ENCODE peak calls at places on chromosomes 6 and 20, in four cellular contexts. P is mesothelial cell of epicardium, G is esophagus squamous epithelium, N is HCT116. T is an unnamed sample.
A peak's percentile ranks its signal among the peaks of the same experiment; 100 is the strongest.

GRCh38 chr20:18057106-18057993 is at the start of gene OVOL2:
- DNase-seq in P (peak; percentile 85), G (no peak), N (peak; percentile 60), T (no peak)

GRCh38 chr6:139242457-139243240 is 49.1 kb downstream of the TXLNB start:
- DNase-seq in P (no peak), G (no peak), N (no peak), T (no peak)

GRCh38 chr20:36155991-36156390 is 1.5 kb downstream of the EPB41L1 start:
- DNase-seq in P (no peak), G (no peak), N (no peak), T (no peak)

GRCh38 chr6:14641401-14641800 is 523.8 kb downstream of the CD83 start:
- DNase-seq in P (no peak), G (no peak), N (no peak), T (no peak)

GRCh38 chr20:64142546-64142945 is 21.7 kb upstream of the MYT1 start:
- DNase-seq in P (no peak), G (no peak), N (no peak), T (no peak)

GRCh38 chr20:5077761-5078387 is 41.9 kb downstream of the PCNA start:
- DNase-seq in P (no peak), G (no peak), N (no peak), T (no peak)

GRCh38 chr20:17936791-17937687 is 31.6 kb downstream of the SNX5 start:
- DNase-seq in P (no peak), G (no peak), N (no peak), T (no peak)

GRCh38 chr20:48069626-48070025 is 284.3 kb upstream of the SULF2 start:
- DNase-seq in P (no peak), G (no peak), N (no peak), T (no peak)

GRCh38 chr20:36439040-36439730 is 102.1 kb upstream of the MYL9 start:
- DNase-seq in P (peak; percentile 47), G (no peak), N (peak; percentile 32), T (peak; percentile 58)

GRCh38 chr6:45432944-45433343 is 55.2 kb upstream of the SUPT3H start:
- DNase-seq in P (no peak), G (no peak), N (no peak), T (no peak)

GRCh38 chr6:25898289-25898977 is 24.4 kb upstream of the SLC17A3 start:
- DNase-seq in P (no peak), G (no peak), N (no peak), T (no peak)

GRCh38 chr6:15911753-15912504 is 217.0 kb upstream of the MYLIP start:
- DNase-seq in P (no peak), G (no peak), N (no peak), T (no peak)

GRCh38 chr20:23061713-23062561 is 12.5 kb upstream of the THBD start:
- DNase-seq in P (no peak), G (no peak), N (no peak), T (no peak)

GRCh38 chr6:155341130-155341828 is 27.0 kb upstream of the TFB1M start:
- DNase-seq in P (no peak), G (no peak), N (no peak), T (no peak)

GRCh38 chr6:159039885-159040258 is 4.9 kb downstream of the TAGAP start:
- DNase-seq in P (no peak), G (no peak), N (no peak), T (no peak)

GRCh38 chr6:16296061-16296670 is 57.8 kb downstream of the GMPR start:
- DNase-seq in P (no peak), G (no peak), N (no peak), T (no peak)

GRCh38 chr20:63475209-63475608 is 2.8 kb upstream of the KCNQ2 start:
- DNase-seq in P (no peak), G (no peak), N (no peak), T (no peak)

GRCh38 chr20:45341939-45342862 is 6.0 kb downstream of the SDC4 start:
- DNase-seq in P (no peak), G (no peak), N (no peak), T (no peak)

GRCh38 chr6:14379568-14379967 is 262.0 kb downstream of the CD83 start:
- DNase-seq in P (no peak), G (no peak), N (no peak), T (no peak)

GRCh38 chr20:46139243-46139889 is 21.3 kb downstream of the CD40 start:
- DNase-seq in P (no peak), G (no peak), N (no peak), T (no peak)

DNA sequence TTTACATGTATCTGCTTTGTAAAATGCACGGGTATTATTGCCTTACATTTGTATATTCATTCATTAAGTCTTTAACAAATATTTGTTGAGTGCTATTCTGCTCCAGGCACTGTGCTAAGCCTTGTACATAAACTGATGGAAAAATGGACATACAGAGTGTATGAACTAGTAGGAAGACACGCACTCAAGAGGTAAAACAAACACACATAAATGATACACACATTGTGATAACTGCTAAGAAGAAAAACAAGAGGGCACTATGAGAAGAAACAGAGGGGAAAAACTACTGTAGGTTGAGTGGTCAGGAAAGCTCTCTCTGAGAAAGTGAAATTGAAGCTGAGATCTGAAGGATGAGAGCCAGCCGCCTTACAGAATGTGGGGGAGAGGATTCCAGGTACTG is 117.4 kb downstream of the EYA4 start:
- DNase-seq in P (no peak), G (no peak), N (no peak), T (no peak)
- TF ChIP-seq CTCF in P (no peak), G (no peak), N (no peak), T (no peak)

DNA sequence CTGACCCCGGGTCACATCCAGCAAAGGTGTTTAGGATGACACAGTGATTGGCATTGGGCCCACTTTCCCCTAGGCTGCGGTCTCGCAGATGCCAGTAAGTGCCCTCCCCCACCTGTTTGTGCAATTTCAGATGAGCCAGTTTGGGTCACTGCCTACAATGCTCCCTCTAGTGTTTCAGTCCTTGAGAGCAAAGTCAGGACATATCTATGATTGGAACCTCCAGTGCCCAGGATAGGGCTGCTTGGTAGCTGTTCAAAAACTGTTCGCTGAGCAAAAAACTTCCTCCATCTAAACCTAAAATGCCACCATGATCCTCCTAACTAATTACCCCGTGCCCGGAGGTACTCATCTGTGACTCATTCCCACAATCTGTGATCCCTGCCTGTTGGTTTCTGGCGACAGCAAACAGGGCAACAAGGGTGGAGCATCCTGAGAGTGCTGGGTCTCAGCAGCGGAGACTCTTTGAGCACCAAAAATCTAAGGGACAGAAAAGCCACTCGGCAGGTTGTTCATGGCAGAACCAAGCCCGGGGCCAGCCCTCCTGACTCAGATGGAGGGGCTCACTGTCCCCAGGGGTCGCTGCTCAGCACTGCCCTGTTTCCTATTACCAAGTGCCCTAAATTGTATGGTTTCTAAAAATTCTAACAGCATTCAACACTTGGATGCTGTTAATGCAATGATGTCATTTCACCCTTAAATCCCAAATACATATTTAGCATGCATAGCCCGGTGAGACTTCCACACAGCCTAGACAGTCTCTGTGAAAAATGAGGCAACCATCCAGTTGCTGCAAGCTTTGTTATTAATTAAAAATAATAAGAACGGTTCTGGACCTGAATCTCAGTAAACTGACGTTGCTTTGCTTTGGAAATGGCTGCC is 5.0 kb downstream of the VSX1 start:
- DNase-seq in P (no peak), G (no peak), N (peak; percentile 73), T (no peak)
- TF ChIP-seq CTCF in P (no peak), G (peak; percentile 13), N (peak; percentile 64), T (no peak)

GRCh38 chr6:50145125-50145524 is 95.4 kb upstream of the DEFB112 start:
- DNase-seq in P (no peak), G (no peak), N (no peak), T (no peak)
- TF ChIP-seq CTCF in P (peak; percentile 85), G (no peak), N (peak; percentile 50), T (no peak)

DNA sequence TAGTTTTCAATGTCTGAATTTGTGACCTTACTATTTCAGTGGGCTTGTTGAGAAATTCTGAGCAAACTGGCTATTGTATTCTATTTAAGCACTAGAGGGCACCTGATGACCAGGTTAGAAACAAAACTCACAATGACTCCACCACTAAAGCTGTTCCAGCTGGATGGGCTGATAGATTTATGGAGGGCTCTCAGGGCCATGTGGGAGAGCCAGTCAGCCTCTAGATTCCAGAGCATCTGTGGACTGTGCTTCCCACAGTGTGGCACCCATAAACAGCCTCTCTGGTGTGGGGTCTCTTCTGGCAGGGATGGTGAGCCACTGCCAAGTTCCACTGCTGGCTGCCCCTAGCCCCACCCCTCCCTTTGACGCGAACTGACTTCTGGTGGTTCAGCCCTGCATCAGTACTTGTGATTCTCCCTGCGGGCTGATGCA is 29.2 kb downstream of the C6orf58 start:
- DNase-seq in P (no peak), G (no peak), N (peak; percentile 41), T (no peak)
- TF ChIP-seq CTCF in P (no peak), G (no peak), N (peak; percentile 45), T (no peak)

GRCh38 chr6:28115799-28116198 is 8.6 kb upstream of the ZSCAN16 start:
- DNase-seq in P (no peak), G (no peak), N (no peak), T (no peak)

GRCh38 chr6:28118217-28118616 is 6.2 kb upstream of the ZSCAN16 start:
- DNase-seq in P (no peak), G (no peak), N (no peak), T (no peak)

GRCh38 chr6:28111964-28112363 is 12.4 kb upstream of the ZSCAN16 start:
- DNase-seq in P (no peak), G (no peak), N (no peak), T (no peak)

DNA sequence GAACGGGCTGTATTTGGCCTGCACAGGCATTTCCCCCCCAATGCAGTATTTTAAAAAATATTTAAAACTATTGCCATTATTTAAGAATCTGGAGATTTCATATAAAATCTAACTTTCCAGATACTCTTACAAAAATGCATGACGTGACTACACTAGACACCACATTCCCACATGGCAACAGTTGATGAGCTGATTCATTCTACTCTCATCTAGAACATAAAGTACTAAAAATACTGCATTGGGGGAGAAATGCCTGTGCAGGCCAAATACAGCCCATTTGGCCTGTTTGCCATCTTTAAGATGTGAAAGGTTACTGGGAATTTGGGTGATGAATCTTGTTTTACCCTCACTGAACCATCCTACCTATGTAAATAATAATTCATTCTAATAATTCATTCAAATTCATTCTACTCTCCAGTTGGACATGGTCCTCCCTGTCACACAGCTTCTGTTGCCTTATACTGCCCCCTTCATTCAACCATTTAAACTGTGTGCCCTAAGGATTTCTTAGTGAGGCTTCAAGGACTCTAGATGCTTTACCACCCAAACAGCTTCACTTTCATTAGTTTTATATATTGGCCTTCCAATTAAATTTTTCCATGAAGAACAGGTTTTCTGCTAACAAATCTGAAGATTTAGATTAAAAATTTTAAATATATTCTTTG is 6.9 kb upstream of the ZSCAN16 start:
- DNase-seq in P (no peak), G (no peak), N (no peak), T (no peak)
- TF ChIP-seq CTCF in P (no peak), G (no peak), N (no peak), T (no peak)

T was measured in activated B cell treated with CpG ODN at 0.5 μM for 24 hours.